ENCODE peak calls at places on chromosomes 2 and 18, in four cellular contexts. One of them, this sample, is unnamed.
A peak's percentile ranks its signal among the peaks of the same experiment; 100 is the strongest.

GRCh38 chr2:95297088-95297487 is at the start of gene KCNIP3:
- DNase-seq in fibroblast of lung: peak; percentile 18
- DNase-seq in HCT116: no peak
- DNase-seq in PC-3: peak; percentile 51
- DNase-seq in this sample: no peak

GRCh38 chr2:114922076-114922475 is 479.6 kb downstream of the DPP10 start:
- DNase-seq in fibroblast of lung: no peak
- DNase-seq in HCT116: no peak
- DNase-seq in PC-3: no peak
- DNase-seq in this sample: no peak

GRCh38 chr2:165055081-165055879 is 100.0 kb upstream of the SLC38A11 start:
- DNase-seq in fibroblast of lung: peak; percentile 79
- DNase-seq in HCT116: no peak
- DNase-seq in PC-3: no peak
- DNase-seq in this sample: no peak

GRCh38 chr2:107633580-107634147 is 193.0 kb upstream of the RGPD4 start:
- DNase-seq in fibroblast of lung: peak; percentile 93
- DNase-seq in HCT116: no peak
- DNase-seq in PC-3: peak; percentile 83
- DNase-seq in this sample: peak; percentile 79

GRCh38 chr2:23944527-23944926 is 4.3 kb downstream of the UBXN2A start:
- DNase-seq in fibroblast of lung: no peak
- DNase-seq in HCT116: no peak
- DNase-seq in PC-3: no peak
- DNase-seq in this sample: peak; percentile 55

GRCh38 chr2:132691556-132691955 is 21.6 kb upstream of the LYPD1 start:
- DNase-seq in fibroblast of lung: peak; percentile 77
- DNase-seq in HCT116: no peak
- DNase-seq in PC-3: no peak
- DNase-seq in this sample: no peak

GRCh38 chr2:5923957-5924945 is 232.1 kb downstream of the SOX11 start:
- DNase-seq in fibroblast of lung: no peak
- DNase-seq in HCT116: no peak
- DNase-seq in PC-3: no peak
- DNase-seq in this sample: no peak

GRCh38 chr2:161241894-161242293 is 66.3 kb upstream of the PSMD14 start:
- DNase-seq in fibroblast of lung: no peak
- DNase-seq in HCT116: no peak
- DNase-seq in PC-3: no peak
- DNase-seq in this sample: no peak

GRCh38 chr18:45687617-45688016 is 36.4 kb upstream of the SLC14A1 start:
- DNase-seq in fibroblast of lung: no peak
- DNase-seq in HCT116: no peak
- DNase-seq in PC-3: no peak
- DNase-seq in this sample: no peak

GRCh38 chr2:205731521-205731965 is 49.2 kb downstream of the NRP2 start:
- DNase-seq in fibroblast of lung: peak; percentile 93
- DNase-seq in HCT116: no peak
- DNase-seq in PC-3: no peak
- DNase-seq in this sample: no peak

GRCh38 chr2:101658387-101658786 is 39.1 kb upstream of the MAP4K4 start:
- DNase-seq in fibroblast of lung: peak; percentile 30
- DNase-seq in HCT116: no peak
- DNase-seq in PC-3: no peak
- DNase-seq in this sample: no peak

GRCh38 chr2:69685321-69686048 is 41.9 kb upstream of the AAK1 start:
- DNase-seq in fibroblast of lung: peak; percentile 76
- DNase-seq in HCT116: no peak
- DNase-seq in PC-3: peak; percentile 88
- DNase-seq in this sample: peak; percentile 40

GRCh38 chr2:28976584-28976983 is 4.5 kb upstream of the TOGARAM2 start:
- DNase-seq in fibroblast of lung: peak; percentile 93
- DNase-seq in HCT116: no peak
- DNase-seq in PC-3: peak; percentile 93
- DNase-seq in this sample: peak; percentile 92

GRCh38 chr2:112156152-112156986 is 18.2 kb downstream of the FBLN7 start:
- DNase-seq in fibroblast of lung: peak; percentile 73
- DNase-seq in HCT116: no peak
- DNase-seq in PC-3: no peak
- DNase-seq in this sample: peak; percentile 69

GRCh38 chr2:237861-238260 is 26.0 kb downstream of the SH3YL1 start:
- DNase-seq in fibroblast of lung: no peak
- DNase-seq in HCT116: no peak
- DNase-seq in PC-3: no peak
- DNase-seq in this sample: no peak

GRCh38 chr18:3368193-3368592 is 81.8 kb upstream of the TGIF1 start:
- DNase-seq in fibroblast of lung: peak; percentile 90
- DNase-seq in HCT116: no peak
- DNase-seq in PC-3: peak; percentile 92
- DNase-seq in this sample: peak; percentile 86

GRCh38 chr2:180328795-180329422 is 321.8 kb upstream of the CWC22 start:
- DNase-seq in fibroblast of lung: no peak
- DNase-seq in HCT116: no peak
- DNase-seq in PC-3: no peak
- DNase-seq in this sample: no peak

GRCh38 chr2:27306136-27306535 is 2.1 kb downstream of the UCN start:
- DNase-seq in fibroblast of lung: no peak
- DNase-seq in HCT116: no peak
- DNase-seq in PC-3: no peak
- DNase-seq in this sample: no peak

GRCh38 chr2:25204190-25204838 is 35.9 kb upstream of the POMC start:
- DNase-seq in fibroblast of lung: no peak
- DNase-seq in HCT116: no peak
- DNase-seq in PC-3: no peak
- DNase-seq in this sample: no peak

GRCh38 chr2:25430556-25430955 is 88.8 kb upstream of the DNMT3A start:
- DNase-seq in fibroblast of lung: no peak
- DNase-seq in HCT116: no peak
- DNase-seq in PC-3: no peak
- DNase-seq in this sample: no peak

DNA sequence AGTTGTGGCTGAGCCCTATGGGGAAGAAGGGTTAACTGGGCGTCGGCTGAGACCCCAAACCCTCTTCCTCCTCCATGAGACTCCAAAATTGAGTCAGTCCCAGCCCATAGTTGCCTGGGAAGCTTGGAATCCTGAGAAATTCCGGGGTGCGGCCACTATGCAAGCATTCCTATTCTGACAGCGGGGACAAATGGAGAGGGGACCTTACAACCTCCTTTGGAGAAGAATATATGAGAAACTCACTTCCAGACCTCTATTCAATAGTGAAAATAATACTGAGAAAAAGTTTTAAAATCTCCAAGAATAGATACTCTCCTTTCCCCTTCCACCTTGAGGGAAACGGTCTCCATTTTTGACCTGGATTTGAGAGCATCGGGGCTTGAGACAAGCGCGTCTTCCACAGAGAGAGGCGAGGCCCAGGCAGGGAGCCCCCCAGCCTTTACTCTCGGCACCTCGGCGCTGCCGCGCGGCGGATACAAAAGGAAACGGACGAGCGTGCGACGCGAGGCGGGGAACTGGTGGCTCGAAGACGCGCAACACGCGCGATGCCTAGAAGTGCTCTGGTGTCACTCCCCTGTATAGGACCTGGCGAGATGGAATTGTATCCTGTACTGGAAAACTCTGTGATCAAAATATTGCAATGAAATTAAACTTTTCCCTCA is 11.1 kb downstream of the NR4A2 start:
- DNase-seq in fibroblast of lung: no peak
- DNase-seq in HCT116: no peak
- DNase-seq in PC-3: no peak
- DNase-seq in this sample: no peak
- TF ChIP-seq EZH2 in fibroblast of lung: no peak
- TF ChIP-seq EZH2 in HCT116: no peak
- TF ChIP-seq EZH2 in PC-3: no peak
- TF ChIP-seq EZH2 in this sample: peak; percentile 39

DNA sequence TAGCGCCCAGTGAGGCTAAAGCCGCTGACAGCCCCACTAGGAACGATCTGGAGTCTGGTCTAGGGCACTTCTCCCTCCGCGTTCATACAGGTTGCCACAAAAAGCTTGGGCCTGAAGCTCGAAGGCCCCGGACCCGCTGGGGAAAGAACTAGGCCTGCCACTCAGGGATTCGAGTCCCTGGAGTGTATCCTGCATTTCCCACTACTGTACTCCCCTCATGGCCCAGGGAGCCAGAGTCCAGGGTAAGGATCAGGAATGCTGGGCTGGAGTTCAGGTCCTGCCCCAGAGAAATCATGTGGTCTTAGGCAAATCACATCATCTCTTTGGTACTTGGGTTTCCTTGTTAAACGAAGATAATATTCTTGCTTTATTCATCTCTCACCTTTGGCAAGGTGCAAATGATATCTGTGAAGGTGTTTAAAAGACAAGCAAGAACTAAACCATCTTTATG is 1.4 kb upstream of the ZFP36L2 start:
- DNase-seq in fibroblast of lung: no peak
- DNase-seq in HCT116: no peak
- DNase-seq in PC-3: peak; percentile 69
- DNase-seq in this sample: no peak
- H3K27ac ChIP-seq in fibroblast of lung: peak overlapping the region; percentile 88
- H3K27ac ChIP-seq in HCT116: peak overlapping the region; percentile 93
- H3K27ac ChIP-seq in PC-3: peak overlapping the region; percentile 98
- H3K27ac ChIP-seq in this sample: peak overlapping the region; percentile 80

DNA sequence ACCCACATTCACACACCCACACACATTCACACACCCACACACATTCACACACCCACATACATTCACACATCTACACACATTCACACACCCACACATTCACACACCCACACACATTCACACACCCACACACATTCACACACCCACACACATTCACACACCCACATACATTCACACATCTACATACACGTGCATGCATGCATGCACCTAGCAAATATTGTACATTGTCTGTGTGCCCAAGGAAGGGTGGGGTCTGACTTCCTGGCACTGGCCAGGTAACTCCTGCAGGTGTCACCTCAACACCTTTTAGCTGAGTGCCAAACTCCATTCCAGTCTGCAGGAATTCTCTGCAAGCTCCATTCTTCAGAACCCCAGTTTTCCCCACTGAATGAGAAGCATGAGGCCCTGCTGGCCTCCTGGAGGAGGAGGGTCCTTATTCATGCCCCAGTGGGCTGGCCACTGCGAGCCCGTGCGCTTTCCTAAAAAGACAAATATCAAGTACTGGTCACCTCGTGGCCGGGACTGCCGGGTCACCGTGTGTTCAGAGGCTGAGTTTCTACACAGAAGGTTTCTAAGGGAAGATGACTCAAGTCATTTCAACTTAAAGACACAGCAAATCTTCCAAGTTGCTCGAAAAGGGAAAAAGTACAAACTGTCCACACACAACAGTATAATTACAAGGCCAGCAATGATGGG is 131.5 kb downstream of the HDAC4 start:
- DNase-seq in fibroblast of lung: no peak
- DNase-seq in HCT116: no peak
- DNase-seq in PC-3: no peak
- DNase-seq in this sample: no peak
- H3K4me1 ChIP-seq in fibroblast of lung: peaks cover 18% of the 10 kb centered on the region
- H3K4me1 ChIP-seq in HCT116: peaks cover 66% of the 10 kb centered on the region
- H3K4me1 ChIP-seq in PC-3: peaks cover 39% of the 10 kb centered on the region
- H3K4me1 ChIP-seq in this sample: peaks cover 20% of the 10 kb centered on the region

GRCh38 chr2:157727693-157728092 is 99.0 kb upstream of the ACVR1C start:
- DNase-seq in fibroblast of lung: no peak
- DNase-seq in HCT116: no peak
- DNase-seq in PC-3: peak; percentile 68
- DNase-seq in this sample: peak; percentile 31
- TF ChIP-seq EZH2 in fibroblast of lung: no peak
- TF ChIP-seq EZH2 in HCT116: no peak
- TF ChIP-seq EZH2 in PC-3: no peak
- TF ChIP-seq EZH2 in this sample: no peak

GRCh38 chr18:11260963-11261441 is 111.6 kb upstream of the PIEZO2 start:
- DNase-seq in fibroblast of lung: peak; percentile 19
- DNase-seq in HCT116: no peak
- DNase-seq in PC-3: no peak
- DNase-seq in this sample: no peak
- H3K27ac ChIP-seq in fibroblast of lung: no peak overlapping the region
- H3K27ac ChIP-seq in HCT116: no peak overlapping the region
- H3K27ac ChIP-seq in PC-3: no peak overlapping the region
- H3K27ac ChIP-seq in this sample: no peak overlapping the region

GRCh38 chr2:8416836-8417832 is 264.7 kb upstream of the ID2 start:
- DNase-seq in fibroblast of lung: no peak
- DNase-seq in HCT116: no peak
- DNase-seq in PC-3: peak; percentile 19
- DNase-seq in this sample: no peak

GRCh38 chr2:8416172-8416571 is 265.7 kb upstream of the ID2 start:
- DNase-seq in fibroblast of lung: no peak
- DNase-seq in HCT116: no peak
- DNase-seq in PC-3: no peak
- DNase-seq in this sample: no peak

GRCh38 chr2:8414946-8415869 is 266.6 kb upstream of the ID2 start:
- DNase-seq in fibroblast of lung: no peak
- DNase-seq in HCT116: no peak
- DNase-seq in PC-3: no peak
- DNase-seq in this sample: no peak

GRCh38 chr2:8421658-8422499 is 260.0 kb upstream of the ID2 start:
- DNase-seq in fibroblast of lung: no peak
- DNase-seq in HCT116: no peak
- DNase-seq in PC-3: no peak
- DNase-seq in this sample: no peak

GRCh38 chr2:8418721-8419120 is 263.1 kb upstream of the ID2 start:
- DNase-seq in fibroblast of lung: peak; percentile 32
- DNase-seq in HCT116: no peak
- DNase-seq in PC-3: no peak
- DNase-seq in this sample: no peak
- H3K4me1 ChIP-seq in fibroblast of lung: no peaks in the 10 kb centered on the region
- H3K4me1 ChIP-seq in HCT116: no peaks in the 10 kb centered on the region
- H3K4me1 ChIP-seq in PC-3: no peaks in the 10 kb centered on the region
- H3K4me1 ChIP-seq in this sample: no peaks in the 10 kb centered on the region